ENCODE peak calls at places on chromosomes 11 and 22, in five cellular contexts. Y is GM20000, N is endothelial cell, J is HFF-Myc, E is progenitor cell of endocrine pancreas. C is an unnamed sample.

GRCh38 chr11:86261328-86261727 is 16.8 kb downstream of the EED start:
- DNase-seq in Y (no peak), N (no peak), J (no peak), E (no peak), C (no peak)

GRCh38 chr11:15119352-15119751 is 4.6 kb downstream of the INSC start:
- DNase-seq in Y (no peak), N (no peak), J (no peak), E (no peak), C (no peak)

GRCh38 chr11:3747704-3748103 is 49.6 kb downstream of the NUP98 start:
- DNase-seq in Y (no peak), N (no peak), J (peak), E (no peak), C (no peak)

GRCh38 chr11:134388590-134388989 is 23.5 kb downstream of the B3GAT1 start:
- DNase-seq in Y (no peak), N (no peak), J (no peak), E (no peak), C (no peak)

GRCh38 chr11:119361961-119362725 is 15.6 kb upstream of the MFRP start:
- DNase-seq in Y (no peak), N (no peak), J (no peak), E (no peak), C (no peak)

GRCh38 chr22:18085188-18085587 is 7.4 kb downstream of the PEX26 start:
- DNase-seq in Y (no peak), N (no peak), J (no peak), E (no peak), C (no peak)

GRCh38 chr11:12274558-12275197 is 102.7 kb upstream of the PARVA start:
- DNase-seq in Y (no peak), N (no peak), J (no peak), E (no peak), C (no peak)

GRCh38 chr22:39528681-39529486 is 3.7 kb downstream of the RPS19BP1 start:
- DNase-seq in Y (peak), N (peak), J (peak), E (peak), C (peak)

GRCh38 chr11:128775513-128775912 is 81.6 kb downstream of the FLI1 start:
- DNase-seq in Y (no peak), N (no peak), J (no peak), E (no peak), C (no peak)

GRCh38 chr11:128776088-128776433 is 82.2 kb downstream of the FLI1 start:
- DNase-seq in Y (no peak), N (no peak), J (no peak), E (no peak), C (no peak)

GRCh38 chr11:128777369-128778011 is 83.6 kb downstream of the FLI1 start:
- DNase-seq in Y (no peak), N (no peak), J (no peak), E (no peak), C (no peak)

GRCh38 chr11:128776434-128777284 is 82.8 kb downstream of the FLI1 start:
- DNase-seq in Y (peak), N (peak), J (no peak), E (peak), C (peak)

GRCh38 chr11:128779036-128779435 is 85.2 kb downstream of the FLI1 start:
- DNase-seq in Y (no peak), N (no peak), J (no peak), E (no peak), C (no peak)
- TF ChIP-seq CTCF in Y (no peak), N (no peak), J (no peak), E (no peak), C (no peak)

GRCh38 chr11:72805214-72805613 is 9.0 kb upstream of the ATG16L2 start:
- DNase-seq in Y (no peak), N (no peak), J (no peak), E (no peak), C (no peak)
- TF ChIP-seq CTCF in Y (no peak), N (no peak), J (no peak), E (no peak), C (no peak)

GRCh38 chr11:104905271-104905670 is 7.0 kb upstream of the CASP12 start:
- DNase-seq in Y (no peak), N (no peak), J (no peak), E (no peak), C (no peak)
- TF ChIP-seq CTCF in Y (no peak), N (peak), J (peak), E (no peak), C (peak)

GRCh38 chr11:17719940-17720795 is 797 bp downstream of the MYOD1 start:
- DNase-seq in Y (no peak), N (peak), J (no peak), E (no peak), C (peak)

GRCh38 chr11:17724020-17724908 is 4.9 kb downstream of the MYOD1 start:
- DNase-seq in Y (no peak), N (no peak), J (no peak), E (no peak), C (no peak)

GRCh38 chr11:17720796-17721171 is 1.4 kb downstream of the MYOD1 start:
- DNase-seq in Y (no peak), N (no peak), J (no peak), E (no peak), C (no peak)

GRCh38 chr11:17721242-17721999 is 2.0 kb downstream of the MYOD1 start:
- DNase-seq in Y (no peak), N (no peak), J (no peak), E (no peak), C (peak)

GRCh38 chr11:17722000-17722643 is 2.8 kb downstream of the MYOD1 start:
- DNase-seq in Y (no peak), N (peak), J (no peak), E (no peak), C (peak)
- TF ChIP-seq CTCF in Y (no peak), N (peak), J (peak), E (peak), C (peak)